ENCODE peak calls at places on chromosomes 11 and 22, in five cellular contexts. K is astrocyte, Z is mammary epithelial cell, I is H1, A is IMR-90. M is an unnamed sample.

GRCh38 chr11:91136631-91137030 is 913.8 kb upstream of the CHORDC1 start:
- DNase-seq in A (peak), K (no peak), Z (no peak), I (no peak), M (no peak)

GRCh38 chr11:22304337-22304961 is 33.7 kb upstream of the SLC17A6 start:
- DNase-seq in A (peak), Z (peak), I (no peak), K (peak), M (peak)

GRCh38 chr11:43852057-43852636 is 28.5 kb upstream of the ALKBH3 start:
- DNase-seq in K (peak), Z (peak), I (peak), A (peak), M (peak)

GRCh38 chr11:43644626-43645299 is 35.8 kb upstream of the HSD17B12 start:
- DNase-seq in Z (peak), A (peak), I (no peak), K (peak), M (peak)

GRCh38 chr11:79939111-79939510 is 498.3 kb upstream of the TENM4 start:
- DNase-seq in K (no peak), Z (no peak), A (peak), I (no peak), M (peak)

GRCh38 chr11:70204466-70204799 is 1.3 kb downstream of the FADD start:
- DNase-seq in A (no peak), K (no peak), I (no peak), Z (no peak), M (no peak)

GRCh38 chr11:76266269-76266668 is 60.0 kb upstream of the WNT11 start:
- DNase-seq in A (peak), Z (peak), I (no peak), K (peak), M (peak)

GRCh38 chr11:95556342-95557151 is 233.0 kb downstream of the FAM76B start:
- DNase-seq in A (peak), Z (peak), K (peak), I (no peak), M (peak)

GRCh38 chr11:130671801-130672700 is 223.6 kb downstream of the ADAMTS15 start:
- DNase-seq in K (peak), A (peak), I (no peak), Z (peak), M (peak)

GRCh38 chr11:117931971-117932370 is 2.8 kb upstream of the TMPRSS13 start:
- DNase-seq in I (no peak), A (no peak), K (no peak), Z (no peak), M (no peak)

GRCh38 chr11:87005569-87005921 is 32.2 kb upstream of the TMEM135 start:
- DNase-seq in K (no peak), I (no peak), A (no peak), Z (no peak), M (no peak)

GRCh38 chr11:77109236-77110019 is 6.8 kb downstream of the OMP start:
- DNase-seq in I (no peak), Z (no peak), A (peak), K (peak), M (peak)

GRCh38 chr22:50436841-50437341 is 37.9 kb downstream of the SBF1 start:
- DNase-seq in I (no peak), K (no peak), A (no peak), Z (no peak), M (no peak)

GRCh38 chr11:122024278-122024677 is 91.7 kb downstream of the BLID start:
- DNase-seq in K (no peak), Z (no peak), A (no peak), I (no peak), M (no peak)

GRCh38 chr11:115548878-115549528 is 44.8 kb upstream of the CADM1 start:
- DNase-seq in Z (no peak), A (no peak), K (no peak), I (peak), M (no peak)

GRCh38 chr11:44199298-44199697 is 103.8 kb downstream of the EXT2 start:
- DNase-seq in K (no peak), I (no peak), A (no peak), Z (no peak), M (no peak)

GRCh38 chr11:36165638-36166389 is 123.4 kb downstream of the COMMD9 start:
- DNase-seq in I (no peak), A (peak), K (no peak), Z (no peak), M (no peak)

GRCh38 chr11:18650859-18651557 is 16.9 kb upstream of the SPTY2D1 start:
- DNase-seq in Z (no peak), K (no peak), I (peak), A (peak), M (peak)

GRCh38 chr11:59224419-59224928 is 11.7 kb upstream of the MPEG1 start:
- DNase-seq in I (no peak), Z (no peak), A (no peak), K (no peak), M (peak)

GRCh38 chr22:23065495-23066122 is 4.7 kb upstream of the GNAZ start:
- DNase-seq in Z (no peak), I (no peak), A (no peak), K (no peak), M (no peak)

GRCh38 chr22:19446603-19447387 is 716 bp downstream of the C22orf39 start:
- DNase-seq in K (no peak), Z (no peak), A (no peak), I (no peak), M (peak)

GRCh38 chr22:41683616-41684015 is 5.1 kb downstream of the SNU13 start:
- DNase-seq in I (no peak), A (no peak), Z (peak), K (no peak), M (no peak)

GRCh38 chr11:102007567-102008437 is 39.4 kb upstream of the CFAP300 start:
- DNase-seq in I (no peak), K (peak), Z (peak), A (peak), M (peak)

GRCh38 chr11:129021295-129021694 is 78.6 kb upstream of the TP53AIP1 start:
- DNase-seq in Z (no peak), I (no peak), K (no peak), A (no peak), M (no peak)

GRCh38 chr11:60873533-60873932 is 6.2 kb downstream of the ZP1 start:
- DNase-seq in K (no peak), I (no peak), Z (no peak), A (no peak), M (no peak)

GRCh38 chr11:133239530-133239929 is 292.8 kb downstream of the OPCML start:
- DNase-seq in Z (no peak), A (no peak), I (no peak), K (no peak), M (no peak)

GRCh38 chr11:36254739-36255138 is 34.5 kb downstream of the COMMD9 start:
- DNase-seq in A (peak), I (no peak), K (peak), Z (peak), M (peak)

GRCh38 chr11:12233602-12233925 is 123.2 kb downstream of the MICAL2 start:
- DNase-seq in Z (no peak), A (no peak), I (no peak), K (no peak), M (no peak)

GRCh38 chr11:13440100-13440855 is 22.7 kb downstream of the BTBD10 start:
- DNase-seq in A (peak), I (no peak), Z (peak), K (peak), M (peak)

DNA sequence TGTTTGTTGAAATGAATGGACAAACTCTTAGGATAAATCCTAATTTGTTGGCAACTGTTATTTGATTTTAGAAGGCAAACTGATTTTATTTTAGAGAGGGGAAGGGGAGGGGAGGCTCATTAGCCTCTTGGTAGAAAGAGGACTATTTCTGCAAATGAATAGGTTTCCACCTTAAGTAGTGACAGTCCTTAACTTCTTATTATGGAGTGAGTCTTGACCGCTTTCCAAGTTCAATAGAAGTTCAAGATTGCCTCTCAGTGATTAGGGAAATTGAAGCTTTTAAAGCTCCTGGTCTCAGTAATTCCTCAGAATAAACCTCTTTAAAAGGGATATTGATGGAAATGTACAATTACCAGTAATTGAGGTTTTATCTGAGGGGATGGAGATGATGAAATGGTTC is 55.7 kb downstream of the PANX1 start:
- DNase-seq in I (no peak), K (no peak), Z (no peak), A (no peak), M (no peak)
- H3K9ac ChIP-seq in I (no peak), K (no peak), Z (no peak), A (no peak), M (no peak)

GRCh38 chr11:126328938-126329643 is 25.2 kb downstream of the DCPS start:
- DNase-seq in K (no peak), Z (no peak), I (no peak), A (no peak), M (no peak)
- H3K27ac ChIP-seq in K (no peak), Z (no peak), I (no peak), A (no peak), M (no peak)

GRCh38 chr22:38124236-38124974 is 13.9 kb upstream of the BAIAP2L2 start:
- DNase-seq in A (no peak), Z (peak), I (no peak), K (no peak), M (no peak)
- TF ChIP-seq CTCF in A (no peak), Z (peak), I (peak), K (no peak), M (no peak)

GRCh38 chr22:29633514-29634312 is 30.3 kb downstream of the NF2 start:
- DNase-seq in I (no peak), Z (no peak), K (peak), A (peak), M (peak)
- H3K9ac ChIP-seq in I (no peak), Z (no peak), K (peak), A (no peak), M (no peak)

GRCh38 chr11:628056-628455 is 1.1 kb upstream of the SCT start:
- DNase-seq in I (no peak), K (no peak), Z (no peak), A (no peak), M (no peak)
- H3K27ac ChIP-seq in I (no peak), K (peak), Z (no peak), A (no peak), M (no peak)

DNA sequence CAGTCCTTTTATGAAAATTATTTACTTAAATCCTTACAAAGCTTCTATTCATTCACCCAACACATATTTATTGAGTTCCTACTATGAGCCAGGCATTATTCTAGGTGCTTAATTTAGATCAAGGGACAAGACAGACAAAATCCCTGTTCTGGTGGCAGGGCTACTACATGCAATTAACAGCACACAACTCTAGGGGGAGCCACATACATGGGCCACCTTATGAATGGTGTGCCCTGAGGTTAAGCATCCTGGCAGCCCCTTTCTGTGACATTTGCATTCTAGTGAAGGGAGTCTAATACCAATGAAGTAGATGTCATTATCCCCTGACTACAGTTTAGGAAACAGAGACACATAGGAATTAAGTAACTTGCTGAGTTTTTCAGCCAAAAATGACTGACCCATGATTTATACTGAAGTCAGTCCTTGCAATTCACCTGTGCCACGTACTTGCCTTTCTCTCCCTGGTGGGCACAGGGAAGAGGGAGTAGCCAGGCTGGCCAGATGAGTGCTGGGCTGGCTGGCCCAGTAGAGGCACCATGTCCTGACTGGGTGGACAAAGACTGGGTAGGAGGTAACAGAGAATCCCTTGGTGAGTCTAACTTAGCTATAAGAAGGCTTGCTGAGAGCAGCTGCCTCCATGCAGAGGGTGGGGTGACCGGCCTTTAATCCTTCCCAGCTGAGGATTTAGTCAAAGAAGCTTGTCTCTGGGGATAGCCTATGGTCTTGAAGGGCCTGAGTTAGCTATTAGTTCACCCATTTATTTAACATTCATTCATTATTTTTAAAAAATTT is 52.0 kb upstream of the ELF5 start:
- DNase-seq in Z (no peak), I (peak), K (no peak), A (no peak), M (no peak)
- TF ChIP-seq CTCF in Z (peak), I (peak), K (peak), A (peak), M (peak)

M was measured in fibroblast of lung.